ENCODE peak calls at places on chromosomes 4 and X, in four cellular contexts. G, A, D and Y are unnamed samples.

GRCh38 chr4:36207808-36208207 is 36.5 kb downstream of the ARAP2 start:
- DNase-seq in G (no peak), A (no peak), D (no peak), Y (no peak)

GRCh38 chrX:35625714-35626113 is 172.4 kb upstream of the MAGEB16 start:
- DNase-seq in G (no peak), A (no peak), D (no peak), Y (no peak)

GRCh38 chr4:54402880-54403503 is 173.9 kb downstream of the PDGFRA start:
- DNase-seq in G (no peak), A (no peak), D (no peak), Y (no peak)

GRCh38 chr4:147084861-147085260 is 139.2 kb upstream of the TTC29 start:
- DNase-seq in G (no peak), A (no peak), D (no peak), Y (no peak)

GRCh38 chrX:141733371-141733770 is 34.8 kb upstream of the SPANXD start:
- DNase-seq in G (no peak), A (peak), D (no peak), Y (no peak)

GRCh38 chr4:6221851-6222760 is 21.8 kb upstream of the JAKMIP1 start:
- DNase-seq in G (no peak), A (peak), D (peak), Y (peak)

GRCh38 chr4:32462944-32463343 is 1742.8 kb downstream of the PCDH7 start:
- DNase-seq in G (no peak), A (peak), D (no peak), Y (no peak)

GRCh38 chrX:154046262-154046771 is 26.6 kb upstream of the IRAK1 start:
- DNase-seq in G (no peak), A (peak), D (no peak), Y (no peak)

GRCh38 chr4:85968945-85969830 is 390.7 kb downstream of the MAPK10 start:
- DNase-seq in G (no peak), A (peak), D (no peak), Y (no peak)

GRCh38 chr4:4488405-4489404 is 53.1 kb downstream of the STX18 start:
- DNase-seq in G (no peak), A (peak), D (no peak), Y (peak)

GRCh38 chr4:123488916-123489315 is 92.3 kb downstream of the SPRY1 start:
- DNase-seq in G (no peak), A (peak), D (no peak), Y (no peak)

GRCh38 chr4:183201331-183201730 is 102.3 kb downstream of the WWC2 start:
- DNase-seq in G (no peak), A (peak), D (no peak), Y (no peak)

GRCh38 chr4:183183906-183184535 is 85.0 kb downstream of the WWC2 start:
- DNase-seq in G (no peak), A (no peak), D (no peak), Y (no peak)

GRCh38 chr4:87559090-87559837 is 30.1 kb upstream of the SPARCL1 start:
- DNase-seq in G (no peak), A (no peak), D (no peak), Y (no peak)

GRCh38 chr4:85113706-85114105 is 147.2 kb upstream of the WDFY3 start:
- DNase-seq in G (no peak), A (no peak), D (no peak), Y (no peak)

GRCh38 chr4:55517526-55518229 is 29.0 kb downstream of the CLOCK start:
- DNase-seq in G (no peak), A (no peak), D (no peak), Y (no peak)

GRCh38 chr4:15400911-15401671 is 26.7 kb upstream of the C1QTNF7 start:
- DNase-seq in G (peak), A (peak), D (peak), Y (no peak)

GRCh38 chr4:61545902-61546498 is 345.9 kb downstream of the ADGRL3 start:
- DNase-seq in G (no peak), A (no peak), D (no peak), Y (no peak)

GRCh38 chr4:102404551-102404969 is 59.3 kb upstream of the SLC39A8 start:
- DNase-seq in G (no peak), A (peak), D (no peak), Y (no peak)

GRCh38 chr4:80459918-80460473 is 124.5 kb downstream of the CFAP299 start:
- DNase-seq in G (no peak), A (no peak), D (no peak), Y (peak)

GRCh38 chrX:50609796-50610195 is 139.2 kb upstream of the DGKK start:
- DNase-seq in G (no peak), A (no peak), D (no peak), Y (no peak)

GRCh38 chr4:72473434-72473900 is 95.6 kb downstream of the ADAMTS3 start:
- DNase-seq in G (no peak), A (no peak), D (no peak), Y (no peak)

GRCh38 chr4:22338806-22339205 is 177.1 kb downstream of the ADGRA3 start:
- DNase-seq in G (no peak), A (no peak), D (no peak), Y (no peak)

GRCh38 chr4:185192059-185192458 is 11.7 kb downstream of the CFAP97 start:
- DNase-seq in G (no peak), A (no peak), D (no peak), Y (no peak)

GRCh38 chrX:43750248-43750676 is 94.2 kb downstream of the MAOA start:
- DNase-seq in G (no peak), A (peak), D (no peak), Y (peak)

GRCh38 chr4:185504098-185505047 is 30.9 kb downstream of the PDLIM3 start:
- DNase-seq in G (no peak), A (no peak), D (peak), Y (no peak)

GRCh38 chr4:80070880-80071620 is 2.0 kb downstream of the ANTXR2 start:
- DNase-seq in G (no peak), A (peak), D (no peak), Y (no peak)

GRCh38 chrX:44039556-44039955 is 66.4 kb upstream of the NDP start:
- DNase-seq in G (no peak), A (no peak), D (no peak), Y (no peak)

GRCh38 chrX:108439961-108440696 is 491 bp downstream of the COL4A5 start:
- DNase-seq in G (no peak), A (peak), D (no peak), Y (no peak)

GRCh38 chr4:183330841-183331240 is 8.6 kb upstream of the CLDN24 start:
- DNase-seq in G (no peak), A (no peak), D (no peak), Y (no peak)

GRCh38 chrX:2457289-2458133 is 43.3 kb downstream of the DHRSX start:
- DNase-seq in G (no peak), A (no peak), D (no peak), Y (no peak)

GRCh38 chr4:10521386-10521785 is 64.2 kb upstream of the ZNF518B start:
- DNase-seq in G (no peak), A (no peak), D (no peak), Y (no peak)

GRCh38 chrX:39726810-39727209 is 370.9 kb downstream of the BCOR start:
- DNase-seq in G (no peak), A (peak), D (peak), Y (no peak)

GRCh38 chrX:119067023-119067739 is 5.6 kb upstream of the CT47C1 start:
- DNase-seq in G (no peak), A (peak), D (no peak), Y (peak)

GRCh38 chrX:21167028-21167427 is 207.2 kb upstream of the CNKSR2 start:
- DNase-seq in G (no peak), A (no peak), D (no peak), Y (no peak)

GRCh38 chrX:21168401-21169160 is 205.6 kb upstream of the CNKSR2 start:
- DNase-seq in G (no peak), A (no peak), D (no peak), Y (no peak)

DNA sequence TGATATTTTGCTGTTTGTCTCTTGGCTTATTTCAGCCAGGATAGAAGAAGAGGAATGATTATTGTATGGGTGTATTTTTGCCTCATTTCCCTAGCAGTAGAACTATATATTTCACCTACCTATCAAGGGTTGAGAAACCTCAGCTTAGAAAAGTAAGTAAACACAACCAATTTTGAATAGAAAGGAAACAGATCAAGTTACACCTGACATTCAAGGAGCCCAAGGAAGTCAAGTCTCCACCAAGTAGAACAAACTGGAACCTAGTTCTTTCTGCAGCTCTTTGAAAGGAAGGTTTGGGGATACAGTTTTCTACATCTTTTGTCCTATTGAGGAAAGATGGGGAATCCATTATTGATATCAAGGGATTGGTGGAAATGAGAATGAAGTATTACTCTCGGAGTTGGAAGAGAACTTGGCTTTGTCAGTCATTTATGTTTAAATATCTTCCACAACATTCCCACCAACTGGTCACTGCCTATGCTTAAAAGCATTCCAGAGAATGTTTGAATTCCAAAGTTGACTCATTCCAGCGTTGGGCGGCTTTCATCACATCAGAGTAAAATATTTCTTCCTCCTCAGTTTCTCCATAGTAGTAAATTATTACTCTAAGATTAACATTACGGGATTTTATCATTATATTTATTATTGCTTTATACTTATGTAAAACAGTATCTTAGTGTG is 207.8 kb upstream of the CNKSR2 start:
- DNase-seq in G (no peak), A (peak), D (no peak), Y (no peak)
- H3K4me3 ChIP-seq in G (no peak), A (no peak), D (no peak), Y (no peak)

GRCh38 chr4:26748805-26749204 is 111.8 kb upstream of the STIM2 start:
- DNase-seq in G (no peak), A (no peak), D (no peak), Y (no peak)
- H3K4me3 ChIP-seq in G (no peak), A (no peak), D (no peak), Y (no peak)

DNA sequence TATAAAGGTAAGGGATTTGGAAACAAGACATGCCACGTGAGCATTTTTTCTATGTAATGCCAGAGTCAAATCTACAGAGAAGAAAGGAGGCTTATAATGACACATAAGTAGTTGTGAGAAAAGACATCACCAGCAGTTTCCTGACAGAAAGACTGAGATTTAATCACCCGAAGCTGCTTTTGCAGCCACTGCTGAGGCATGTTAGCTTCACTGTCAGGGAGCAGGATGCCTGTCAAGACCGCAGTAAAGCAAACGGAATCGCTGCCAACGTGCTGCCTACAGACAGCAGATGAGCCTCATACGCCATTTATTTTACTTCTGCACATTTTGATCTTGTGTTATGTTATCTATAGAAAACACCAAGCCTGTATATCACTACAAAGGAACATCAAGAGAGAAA is 68.7 kb upstream of the NDST3 start:
- DNase-seq in G (no peak), A (no peak), D (no peak), Y (no peak)
- H3K4me3 ChIP-seq in G (no peak), A (no peak), D (no peak), Y (no peak)

GRCh38 chr4:108466936-108467902 is 153.2 kb upstream of the RPL34 start:
- DNase-seq in G (peak), A (peak), D (no peak), Y (peak)
- H3K4me3 ChIP-seq in G (no peak), A (peak), D (no peak), Y (peak)

GRCh38 chrX:66013195-66013816 is 26.6 kb downstream of the VSIG4 start:
- DNase-seq in G (no peak), A (no peak), D (no peak), Y (no peak)
- H3K4me3 ChIP-seq in G (no peak), A (no peak), D (no peak), Y (no peak)

GRCh38 chr4:154417358-154417673 is 74.3 kb downstream of the DCHS2 start:
- DNase-seq in G (no peak), A (no peak), D (no peak), Y (no peak)
- H3K4me3 ChIP-seq in G (no peak), A (peak), D (peak), Y (no peak)

DNA sequence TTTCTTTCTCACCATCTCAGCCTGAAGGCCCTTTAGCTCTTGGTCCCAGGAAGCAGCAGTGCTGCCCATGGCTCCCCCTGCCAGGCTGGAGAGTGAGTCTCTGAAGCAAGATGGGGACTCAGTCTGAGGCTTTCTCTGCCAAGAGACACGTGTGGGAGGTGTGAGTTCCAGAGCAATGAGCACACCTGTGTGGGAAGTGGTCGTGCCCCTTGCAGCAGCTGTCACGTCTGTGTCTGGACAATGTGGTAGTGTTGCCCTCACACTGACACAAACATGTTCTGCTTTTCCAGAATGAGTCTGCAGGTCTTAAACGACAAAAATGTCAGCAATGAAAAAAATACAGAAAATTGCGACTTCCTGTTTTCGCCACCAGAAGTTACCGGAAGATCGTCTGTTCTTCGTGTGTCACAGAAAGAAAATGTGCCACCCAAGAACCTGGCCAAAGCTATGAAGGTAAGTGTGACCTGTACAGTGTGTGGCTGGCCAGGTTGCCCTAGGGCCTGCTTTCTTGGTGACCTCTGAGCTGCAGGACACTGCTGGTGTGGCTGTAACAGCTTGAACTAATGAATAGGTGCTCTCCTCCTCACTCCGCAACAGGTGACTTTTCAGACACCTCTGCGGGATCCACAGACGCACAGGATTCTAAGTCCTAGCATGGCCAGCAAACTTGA is 1.9 kb downstream of the TACC3 start:
- DNase-seq in G (peak), A (no peak), D (no peak), Y (peak)
- H3K4me3 ChIP-seq in G (peak), A (no peak), D (peak), Y (peak)

GRCh38 chr4:8224596-8225289 is 25.7 kb downstream of the SH3TC1 start:
- DNase-seq in G (no peak), A (no peak), D (no peak), Y (no peak)
- H3K4me3 ChIP-seq in G (no peak), A (no peak), D (no peak), Y (no peak)

DNA sequence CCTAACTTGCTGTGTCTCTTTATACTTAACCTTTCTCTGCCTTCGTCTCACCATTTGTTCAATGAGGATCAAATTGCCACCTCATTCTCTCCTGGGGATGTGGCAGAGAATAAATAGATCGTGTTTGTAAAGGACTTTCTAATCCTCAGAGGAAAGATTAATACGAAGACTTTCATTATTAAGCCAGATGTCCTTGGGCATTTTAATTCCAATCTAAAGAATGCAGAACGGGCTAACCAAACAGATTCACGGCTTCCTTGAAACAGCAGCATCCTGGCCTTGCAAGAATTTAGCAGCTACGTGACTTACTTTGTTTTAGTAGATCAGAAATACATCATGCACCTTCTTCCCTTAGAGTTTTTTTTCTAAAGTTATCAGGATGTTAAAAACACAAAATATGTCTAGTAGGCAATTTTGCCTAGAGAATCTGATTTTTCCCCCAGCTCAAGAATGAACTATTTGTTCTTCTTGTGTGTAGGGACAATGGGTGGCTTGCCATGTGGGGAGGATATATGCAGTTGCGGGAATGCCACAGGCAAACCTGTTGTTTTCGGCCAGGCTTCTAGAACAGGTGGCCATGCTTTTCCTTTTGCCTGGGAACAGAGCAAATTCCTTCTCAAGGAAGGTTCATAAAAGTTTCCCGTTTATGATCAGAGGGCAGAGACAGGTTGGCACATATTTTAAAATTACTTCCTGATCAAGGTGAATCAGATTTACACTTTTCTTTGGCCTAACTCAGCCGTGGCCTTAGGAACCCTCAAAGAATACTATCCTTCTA is 3.0 kb downstream of the MID1 start:
- DNase-seq in G (no peak), A (no peak), D (no peak), Y (no peak)
- H3K4me3 ChIP-seq in G (peak), A (peak), D (peak), Y (no peak)